ENCODE peak calls at places on chromosomes 13 and 19, in seven cellular contexts. H is astrocyte of the cerebellum; S is NCI-H2081; O is naive thymus-derived CD4-positive, alpha-beta T cell; D is activated CD4-positive, alpha-beta T cell treated with anti-CD3 and anti-CD28 coated beads, Interleukin-2, amount 50 U/mL, for 1 hour; W is kidney epithelial cell; N is cardiac muscle cell. P is an unnamed sample.

GRCh38 chr19:36807029-36807428 is 31.2 kb downstream of the ZNF790 start:
- DNase-seq in H (no peak), S (no peak), O (no peak), D (no peak), W (no peak), N (no peak), P (no peak)

GRCh38 chr19:11300811-11301120 is 4.8 kb downstream of the TSPAN16 start:
- DNase-seq in H (no peak), S (no peak), O (no peak), D (no peak), W (no peak), N (no peak), P (no peak)

GRCh38 chr19:40344422-40344821 is 3.8 kb downstream of the C19orf47 start:
- DNase-seq in H (no peak), S (no peak), O (no peak), D (no peak), W (no peak), N (no peak), P (no peak)

GRCh38 chr13:113967206-113967720 is 6.6 kb downstream of the C13orf46 start:
- DNase-seq in H (no peak), S (no peak), O (no peak), D (no peak), W (no peak), N (no peak), P (no peak)

GRCh38 chr19:1453525-1454371 is 3.8 kb downstream of the APC2 start:
- DNase-seq in H (no peak), S (no peak), O (no peak), D (no peak), W (no peak), N (no peak), P (no peak)

GRCh38 chr13:98174321-98174720 is 2.7 kb downstream of the RNF113B start:
- DNase-seq in H (no peak), S (no peak), O (no peak), D (no peak), W (no peak), N (no peak), P (no peak)

GRCh38 chr13:23504188-23504587 is 66.0 kb upstream of the TNFRSF19 start:
- DNase-seq in H (no peak), S (no peak), O (no peak), D (no peak), W (no peak), N (no peak), P (no peak)

GRCh38 chr19:51799998-51800848 is 5.3 kb downstream of the FPR3 start:
- DNase-seq in H (no peak), S (no peak), O (no peak), D (no peak), W (no peak), N (peak; percentile 99), P (no peak)

GRCh38 chr13:75279834-75280369 is 202.1 kb downstream of the TBC1D4 start:
- DNase-seq in H (no peak), S (no peak), O (no peak), D (no peak), W (no peak), N (no peak), P (no peak)